ENCODE peak calls at places on chromosomes 13 and 19, in nine cellular contexts. W, P, O, F, Y, X, T, N and U are unnamed samples.

GRCh38 chr19:38425810-38426466 is at the start of gene RASGRP4:
- DNase-seq in W (no peak), P (no peak), O (no peak), F (no peak), Y (no peak), X (no peak), T (peak), N (no peak), U (no peak)

GRCh38 chr13:92354583-92354982 is 872.0 kb upstream of the GPC6 start:
- DNase-seq in W (no peak), P (peak), O (no peak), F (no peak), Y (no peak), X (no peak), T (no peak), N (no peak), U (no peak)

GRCh38 chr19:16324384-16325160 is at the start of gene KLF2:
- DNase-seq in W (peak), P (peak), O (no peak), F (peak), Y (peak), X (peak), T (peak), N (peak), U (peak)

GRCh38 chr13:111304041-111304544 is 16.3 kb upstream of the TEX29 start:
- DNase-seq in W (no peak), P (no peak), O (no peak), F (no peak), Y (peak), X (no peak), T (no peak), N (no peak), U (no peak)

GRCh38 chr19:28878862-28879566 is 333.9 kb downstream of the UQCRFS1 start:
- DNase-seq in W (peak), P (peak), O (peak), F (peak), Y (no peak), X (peak), T (peak), N (peak), U (peak)

GRCh38 chr13:100611678-100612492 is 23.3 kb upstream of the GGACT start:
- DNase-seq in W (peak), P (peak), O (no peak), F (no peak), Y (no peak), X (no peak), T (no peak), N (no peak), U (peak)

GRCh38 chr19:6313398-6313969 is 19.9 kb downstream of the ACER1 start:
- DNase-seq in W (no peak), P (no peak), O (no peak), F (no peak), Y (no peak), X (no peak), T (no peak), N (no peak), U (no peak)

GRCh38 chr13:99892189-99892588 is 79.4 kb downstream of the ZIC5 start:
- DNase-seq in W (no peak), P (no peak), O (no peak), F (no peak), Y (no peak), X (no peak), T (peak), N (no peak), U (no peak)

GRCh38 chr13:37540228-37540627 is 58.3 kb downstream of the POSTN start:
- DNase-seq in W (peak), P (peak), O (peak), F (peak), Y (no peak), X (no peak), T (no peak), N (no peak), U (peak)

GRCh38 chr13:23871616-23872220 is 17.5 kb downstream of the MIPEP start:
- DNase-seq in W (peak), P (peak), O (no peak), F (no peak), Y (no peak), X (no peak), T (no peak), N (no peak), U (peak)

GRCh38 chr13:110913322-110913721 is 1.5 kb downstream of the ANKRD10 start:
- DNase-seq in W (no peak), P (no peak), O (no peak), F (no peak), Y (no peak), X (no peak), T (no peak), N (no peak), U (peak)

GRCh38 chr19:37218592-37218935 is 550 bp downstream of the ZNF383 start:
- DNase-seq in W (peak), P (peak), O (peak), F (no peak), Y (no peak), X (no peak), T (no peak), N (no peak), U (no peak)

GRCh38 chr13:51959773-51960172 is 51.5 kb downstream of the ATP7B start:
- DNase-seq in W (no peak), P (no peak), O (no peak), F (no peak), Y (peak), X (no peak), T (no peak), N (no peak), U (no peak)

GRCh38 chr19:19308373-19308772 is 11.9 kb downstream of the SUGP1 start:
- DNase-seq in W (no peak), P (no peak), O (no peak), F (no peak), Y (no peak), X (no peak), T (no peak), N (no peak), U (no peak)

GRCh38 chr19:46209051-46209450 is 20.5 kb upstream of the IGFL1 start:
- DNase-seq in W (no peak), P (no peak), O (no peak), F (no peak), Y (no peak), X (no peak), T (no peak), N (no peak), U (peak)

GRCh38 chr19:2129022-2129421 is 22.3 kb downstream of the AP3D1 start:
- DNase-seq in W (no peak), P (no peak), O (no peak), F (no peak), Y (no peak), X (no peak), T (no peak), N (no peak), U (no peak)

GRCh38 chr19:18418725-18419194 is 438 bp upstream of the SSBP4 start:
- DNase-seq in W (peak), P (no peak), O (no peak), F (no peak), Y (no peak), X (no peak), T (no peak), N (peak), U (no peak)

GRCh38 chr13:24747248-24748151 is 16.5 kb upstream of the RNF17 start:
- DNase-seq in W (no peak), P (peak), O (no peak), F (no peak), Y (no peak), X (no peak), T (peak), N (peak), U (no peak)

GRCh38 chr19:4859697-4860096 is 7.8 kb downstream of the PLIN3 start:
- DNase-seq in W (no peak), P (no peak), O (no peak), F (no peak), Y (no peak), X (no peak), T (no peak), N (no peak), U (no peak)

GRCh38 chr19:2578391-2578826 is 102.5 kb downstream of the GADD45B start:
- DNase-seq in W (peak), P (peak), O (no peak), F (no peak), Y (peak), X (no peak), T (peak), N (no peak), U (no peak)

GRCh38 chr13:43006893-43007631 is 15.0 kb upstream of the EPSTI1 start:
- DNase-seq in W (peak), P (peak), O (no peak), F (no peak), Y (no peak), X (no peak), T (no peak), N (no peak), U (peak)

GRCh38 chr13:99119686-99120085 is 81.0 kb upstream of the UBAC2 start:
- DNase-seq in W (no peak), P (no peak), O (no peak), F (no peak), Y (no peak), X (no peak), T (no peak), N (no peak), U (peak)

GRCh38 chr13:57583529-57583928 is 48.0 kb upstream of the PCDH17 start:
- DNase-seq in W (no peak), P (no peak), O (no peak), F (no peak), Y (no peak), X (no peak), T (no peak), N (no peak), U (no peak)

DNA sequence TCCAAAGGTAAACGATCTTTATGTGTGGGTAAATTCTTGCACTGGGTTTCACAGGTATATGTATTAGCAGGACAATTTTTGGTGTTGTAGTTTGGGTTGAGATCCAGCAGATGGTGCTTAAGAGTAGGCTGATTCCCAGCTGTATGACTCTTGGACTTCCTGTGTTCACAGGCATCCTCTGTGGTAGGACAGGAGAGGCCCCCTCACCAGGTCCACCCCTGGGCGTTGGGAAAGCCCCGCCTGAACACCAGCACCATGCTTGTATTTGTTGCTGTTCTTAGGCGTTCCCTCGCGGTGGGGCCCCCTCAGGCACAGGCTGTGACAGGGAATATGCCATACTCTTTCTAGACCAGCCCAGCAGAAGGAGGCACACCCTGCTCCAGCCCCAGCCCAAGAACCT is 49.5 kb upstream of the PCDH17 start:
- DNase-seq in W (no peak), P (no peak), O (no peak), F (no peak), Y (no peak), X (no peak), T (peak), N (no peak), U (no peak)
- TF ChIP-seq CTCF in W (no peak), P (no peak), O (no peak), F (no peak), Y (no peak), X (peak), T (peak), N (no peak), U (no peak)

GRCh38 chr13:48320396-48320790 is 16.8 kb downstream of the RB1 start:
- DNase-seq in W (no peak), P (no peak), O (no peak), F (no peak), Y (no peak), X (no peak), T (no peak), N (no peak), U (no peak)

GRCh38 chr13:48318714-48319457 is 15.3 kb downstream of the RB1 start:
- DNase-seq in W (peak), P (no peak), O (no peak), F (no peak), Y (peak), X (no peak), T (no peak), N (no peak), U (no peak)

GRCh38 chr13:48322294-48322693 is 18.7 kb downstream of the RB1 start:
- DNase-seq in W (no peak), P (no peak), O (no peak), F (no peak), Y (no peak), X (no peak), T (no peak), N (no peak), U (no peak)

GRCh38 chr13:48319458-48320395 is 16.2 kb downstream of the RB1 start:
- DNase-seq in W (no peak), P (no peak), O (no peak), F (no peak), Y (peak), X (no peak), T (no peak), N (no peak), U (no peak)

GRCh38 chr13:48320906-48321510 is 17.5 kb downstream of the RB1 start:
- DNase-seq in W (no peak), P (no peak), O (no peak), F (no peak), Y (no peak), X (no peak), T (no peak), N (no peak), U (no peak)
- H3K4me3 ChIP-seq in W (peak), P (peak), O (no peak), F (no peak), Y (peak), X (no peak), T (no peak), N (peak), U (no peak)

GRCh38 chr13:22275393-22275792 is 604.5 kb downstream of the FGF9 start:
- DNase-seq in W (no peak), P (no peak), O (no peak), F (no peak), Y (no peak), X (no peak), T (no peak), N (no peak), U (no peak)

DNA sequence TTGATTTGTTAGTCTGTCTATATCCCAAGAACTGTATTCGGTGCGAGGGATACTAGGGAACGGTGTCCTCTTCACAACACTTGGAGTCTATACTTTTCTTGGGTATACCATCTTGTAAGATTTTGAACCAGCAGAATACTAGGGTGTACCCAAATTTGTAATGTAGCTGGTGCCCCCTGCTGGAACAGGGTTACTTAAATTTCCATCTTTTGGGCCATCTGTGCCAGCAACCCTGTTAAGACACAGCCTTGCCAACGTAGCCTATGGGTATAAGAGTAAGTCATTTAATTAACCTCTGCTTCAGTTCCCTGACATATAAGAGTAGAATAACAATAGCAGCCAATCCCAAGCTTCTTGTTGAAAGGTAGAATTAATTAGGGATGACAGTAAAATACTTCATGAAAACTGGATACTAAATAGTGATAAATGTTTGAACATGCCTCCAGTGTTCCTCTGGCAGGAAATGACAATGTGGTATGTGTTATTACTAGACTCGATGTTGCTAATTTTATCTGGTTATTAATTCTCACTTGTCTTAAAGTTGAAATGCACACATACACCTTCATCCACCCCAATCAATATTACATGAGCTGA is 607.6 kb downstream of the FGF9 start:
- DNase-seq in W (peak), P (no peak), O (no peak), F (no peak), Y (no peak), X (no peak), T (peak), N (peak), U (peak)
- TF ChIP-seq CTCF in W (peak), P (no peak), O (no peak), F (peak), Y (peak), X (no peak), T (peak), N (peak), U (peak)

DNA sequence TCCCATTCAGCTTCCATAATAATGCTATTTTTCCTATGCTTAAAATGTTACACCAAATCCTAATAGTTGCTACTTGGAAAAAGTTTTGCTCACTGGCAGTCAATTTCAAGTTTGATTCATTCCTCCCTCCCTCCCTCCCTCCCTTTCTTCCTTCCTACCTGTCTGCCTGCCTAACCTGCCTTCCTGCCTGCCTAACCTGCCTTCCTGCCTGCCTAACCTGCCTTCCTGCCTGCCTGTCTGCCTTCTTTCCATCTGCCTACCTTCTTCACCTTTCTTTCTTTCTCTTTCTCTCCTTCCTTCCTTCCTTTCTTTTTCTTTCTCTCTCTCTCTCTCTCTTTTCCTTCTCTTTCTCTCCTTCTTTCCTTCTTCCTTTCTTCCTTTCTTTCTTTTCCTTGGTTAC is 418.7 kb downstream of the PCDH9 start:
- DNase-seq in W (no peak), P (no peak), O (no peak), F (no peak), Y (no peak), X (no peak), T (no peak), N (no peak), U (no peak)
- H3K4me3 ChIP-seq in W (no peak), P (no peak), O (no peak), F (no peak), Y (no peak), X (no peak), T (no peak), N (no peak), U (no peak)